ENCODE peak calls at places on chromosome 20, in four cellular contexts. Z is neuronal stem cell, W is mammary epithelial cell, H is pancreas. Y is an unnamed sample.

GRCh38 chr20:5784735-5785134 is 34.5 kb downstream of the SHLD1 start:
- DNase-seq in Z (no peak), W (no peak), H (peak; percentile 68), Y (no peak)

GRCh38 chr20:38477747-38478146 is 5.1 kb downstream of the RALGAPB start:
- DNase-seq in Z (no peak), W (no peak), H (no peak), Y (no peak)

GRCh38 chr20:25453035-25453810 is 45.8 kb downstream of the GINS1 start:
- DNase-seq in Z (no peak), W (peak; percentile 58), H (no peak), Y (no peak)

GRCh38 chr20:11626551-11626950 is 291.1 kb upstream of the BTBD3 start:
- DNase-seq in Z (no peak), W (no peak), H (no peak), Y (no peak)

GRCh38 chr20:41655966-41656685 is 37.9 kb upstream of the CHD6 start:
- DNase-seq in Z (no peak), W (no peak), H (no peak), Y (no peak)

GRCh38 chr20:36956674-36957073 is 5.2 kb upstream of the SAMHD1 start:
- DNase-seq in Z (no peak), W (no peak), H (no peak), Y (no peak)

GRCh38 chr20:11738852-11739251 is 178.8 kb upstream of the BTBD3 start:
- DNase-seq in Z (no peak), W (peak; percentile 26), H (no peak), Y (no peak)

GRCh38 chr20:19012671-19013070 is 199.1 kb downstream of the SCP2D1 start:
- DNase-seq in Z (no peak), W (no peak), H (no peak), Y (peak; percentile 56)

GRCh38 chr20:49894073-49894470 is 21.3 kb downstream of the SPATA2 start:
- DNase-seq in Z (no peak), W (no peak), H (no peak), Y (no peak)

GRCh38 chr20:25543068-25543467 is 42.3 kb downstream of the NINL start:
- DNase-seq in Z (no peak), W (peak; percentile 37), H (no peak), Y (no peak)

GRCh38 chr20:56860413-56860812 is 231.3 kb downstream of the TFAP2C start:
- DNase-seq in Z (no peak), W (no peak), H (no peak), Y (no peak)

GRCh38 chr20:23266530-23267398 is 83.8 kb upstream of the NXT1 start:
- DNase-seq in Z (no peak), W (no peak), H (no peak), Y (no peak)

GRCh38 chr20:62914436-62914835 is 11.9 kb downstream of the DIDO1 start:
- DNase-seq in Z (no peak), W (no peak), H (no peak), Y (no peak)
- H3K4me1 ChIP-seq in Z (peaks cover 16% of the 10 kb centered on the region), W (peaks cover 26% of the 10 kb centered on the region), H (peaks cover 39% of the 10 kb centered on the region), Y (peaks cover 21% of the 10 kb centered on the region)

GRCh38 chr20:17749628-17749978 is 49.8 kb downstream of the BANF2 start:
- DNase-seq in Z (no peak), W (no peak), H (no peak), Y (no peak)
- H3K4me1 ChIP-seq in Z (no peaks in the 10 kb centered on the region), W (peaks cover 12% of the 10 kb centered on the region), H (peaks cover 6% of the 10 kb centered on the region), Y (no peaks in the 10 kb centered on the region)

GRCh38 chr20:62922451-62922921 is 3.8 kb downstream of the DIDO1 start:
- DNase-seq in Z (no peak), W (no peak), H (no peak), Y (no peak)

GRCh38 chr20:62923669-62924566 is 2.4 kb downstream of the DIDO1 start:
- DNase-seq in Z (no peak), W (no peak), H (no peak), Y (no peak)

GRCh38 chr20:62925420-62926228 is 681 bp downstream of the DIDO1 start:
- DNase-seq in Z (no peak), W (peak; percentile 41), H (peak; percentile 53), Y (no peak)

GRCh38 chr20:62926229-62927127 is at the start of gene DIDO1:
- DNase-seq in Z (peak; percentile 86), W (peak; percentile 86), H (peak; percentile 90), Y (peak; percentile 88)

GRCh38 chr20:62924567-62925419 is 1.5 kb downstream of the DIDO1 start:
- DNase-seq in Z (no peak), W (peak; percentile 79), H (no peak), Y (no peak)
- H3K4me1 ChIP-seq in Z (peaks cover 15% of the 10 kb centered on the region), W (peaks cover 58% of the 10 kb centered on the region), H (peaks cover 76% of the 10 kb centered on the region), Y (peaks cover 38% of the 10 kb centered on the region)

DNA sequence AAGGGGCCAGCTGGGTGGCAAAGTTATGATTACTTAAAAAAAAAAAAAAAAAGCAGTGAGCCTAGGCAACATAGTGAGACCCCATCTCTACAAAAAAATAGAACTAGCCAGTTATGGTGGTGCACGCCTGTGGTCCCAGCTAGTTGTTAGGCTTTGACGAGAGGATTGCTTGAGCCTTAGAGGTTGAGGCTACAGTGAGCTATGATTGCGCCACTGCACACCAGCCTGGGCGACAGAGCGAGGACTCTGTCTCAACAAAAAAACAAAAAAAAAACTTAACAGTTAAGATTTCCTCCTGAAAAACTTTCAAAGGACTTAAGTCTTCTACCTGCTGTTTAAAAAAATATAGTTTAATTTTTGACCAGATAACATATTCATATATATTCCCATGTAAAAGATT is 2.4 kb downstream of the GTSF1L start:
- DNase-seq in Z (no peak), W (no peak), H (no peak), Y (no peak)
- H3K4me1 ChIP-seq in Z (peaks cover 10% of the 10 kb centered on the region), W (no peaks in the 10 kb centered on the region), H (no peaks in the 10 kb centered on the region), Y (no peaks in the 10 kb centered on the region)

DNA sequence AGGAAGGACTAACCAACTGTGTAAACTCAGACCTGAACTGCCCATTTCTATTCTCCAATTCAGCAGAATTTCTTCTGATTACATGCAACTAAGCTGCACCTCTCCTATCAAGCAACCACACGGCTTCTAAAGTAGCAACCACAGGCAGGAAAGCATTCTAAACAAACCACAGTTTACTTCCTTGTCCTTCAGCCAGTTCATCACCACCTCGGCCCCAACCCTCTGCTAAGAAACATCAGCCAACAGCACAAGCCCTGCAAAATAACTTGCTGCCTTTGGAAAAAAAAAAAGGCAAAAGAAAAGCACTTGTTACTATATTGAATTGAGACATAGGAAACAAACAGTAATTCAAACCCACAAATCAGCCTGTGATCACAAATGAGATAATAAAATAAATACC is 140.3 kb downstream of the NFATC2 start:
- DNase-seq in Z (no peak), W (no peak), H (no peak), Y (no peak)
- H3K4me1 ChIP-seq in Z (peaks cover 2% of the 10 kb centered on the region), W (no peaks in the 10 kb centered on the region), H (no peaks in the 10 kb centered on the region), Y (no peaks in the 10 kb centered on the region)

GRCh38 chr20:34888468-34888867 is 12.1 kb downstream of the ACSS2 start:
- DNase-seq in Z (no peak), W (no peak), H (no peak), Y (no peak)
- H3K4me1 ChIP-seq in Z (no peaks in the 10 kb centered on the region), W (peaks cover 27% of the 10 kb centered on the region), H (peaks cover 10% of the 10 kb centered on the region), Y (no peaks in the 10 kb centered on the region)

DNA sequence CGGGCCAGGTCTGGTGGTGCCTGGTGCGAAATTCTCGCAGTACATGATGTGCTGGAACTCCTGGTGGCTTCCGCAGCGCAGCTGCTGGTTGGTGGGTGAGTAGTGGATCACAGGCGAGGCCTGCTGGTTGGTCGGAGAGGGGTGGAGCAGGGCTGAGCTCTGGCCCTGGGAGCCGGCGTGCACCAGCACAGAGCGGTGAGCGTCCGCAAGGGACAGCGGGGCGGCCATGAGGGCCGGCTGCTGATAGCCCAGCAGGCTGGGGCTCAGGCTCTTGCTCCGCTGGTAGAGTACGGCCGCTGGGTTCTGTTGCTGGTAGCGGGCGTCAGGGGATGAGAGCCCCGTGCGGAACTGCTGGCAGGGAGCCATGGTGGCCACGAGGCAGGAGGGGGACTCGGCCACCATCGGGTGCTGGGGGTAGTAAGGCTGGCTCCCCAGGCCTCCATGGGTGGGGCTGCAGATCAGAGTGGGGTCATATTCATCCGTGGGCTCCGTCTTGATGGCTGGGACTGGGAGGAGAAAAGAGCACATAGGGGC is 110.2 kb downstream of the NFATC2 start:
- DNase-seq in Z (no peak), W (no peak), H (no peak), Y (no peak)
- H3K4me1 ChIP-seq in Z (peaks cover 2% of the 10 kb centered on the region), W (peaks cover 6% of the 10 kb centered on the region), H (no peaks in the 10 kb centered on the region), Y (no peaks in the 10 kb centered on the region)

GRCh38 chr20:64050261-64051032 is 1.0 kb upstream of the SOX18 start:
- DNase-seq in Z (no peak), W (no peak), H (no peak), Y (no peak)
- H3K4me1 ChIP-seq in Z (peaks cover 22% of the 10 kb centered on the region), W (peaks cover 1% of the 10 kb centered on the region), H (no peaks in the 10 kb centered on the region), Y (no peaks in the 10 kb centered on the region)

DNA sequence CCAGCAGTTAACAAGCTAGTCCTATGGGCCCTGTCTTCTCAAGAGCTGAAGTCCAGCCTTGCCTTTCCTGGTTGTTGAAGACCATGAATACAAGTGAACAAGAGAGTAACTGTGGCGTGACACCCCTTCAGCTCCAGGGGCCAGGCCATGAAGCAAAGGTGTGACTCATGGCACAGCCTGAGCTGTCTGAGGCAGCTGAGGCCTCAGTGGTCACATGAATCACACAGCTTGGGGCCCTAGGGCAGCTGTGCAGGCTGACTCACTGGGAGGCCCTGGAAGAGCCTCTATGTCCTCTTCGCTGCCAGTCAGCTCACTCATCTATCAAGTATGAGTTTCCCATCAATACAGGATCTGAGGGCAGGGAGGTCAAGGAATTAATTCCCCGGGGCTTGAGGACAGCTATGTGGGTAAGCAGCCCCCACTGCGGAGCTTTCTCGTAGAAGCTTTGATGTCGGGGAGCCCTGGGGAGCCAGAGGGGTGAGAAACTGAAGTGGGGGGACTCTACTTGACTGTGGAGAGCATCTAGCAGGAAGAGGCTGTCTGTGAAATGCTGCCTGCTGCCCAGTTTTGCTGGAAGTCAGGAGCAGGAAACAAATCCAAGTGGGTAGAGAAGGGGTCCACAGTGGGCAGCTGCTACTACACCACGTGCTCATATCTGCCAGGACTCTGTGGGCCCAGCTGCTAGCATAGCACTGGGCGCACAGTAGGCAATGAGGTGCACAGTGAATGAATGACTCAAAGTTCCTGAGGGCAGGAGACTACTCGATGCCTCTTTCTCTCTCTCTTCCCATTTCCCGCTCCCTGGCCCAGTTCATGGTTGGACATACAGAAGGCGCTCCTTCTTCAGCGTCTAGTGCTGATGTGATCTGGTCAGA is 13.7 kb upstream of the FAM83C start:
- DNase-seq in Z (no peak), W (peak; percentile 100), H (no peak), Y (no peak)
- H3K4me1 ChIP-seq in Z (peaks cover 1% of the 10 kb centered on the region), W (peaks cover 89% of the 10 kb centered on the region), H (peaks cover 5% of the 10 kb centered on the region), Y (no peaks in the 10 kb centered on the region)

Y was measured in uterus.